ENCODE peak calls at places on chromosomes 1 and 21, in eight cellular contexts. H is NB4; R is GM20000; Y is M059J; T is NCI-H524; K is tibial artery; V is stimulated activated CD4-positive, alpha-beta T cell treated with anti-CD3 and anti-CD28 coated beads, Interleukin-4, amount 100 ng/mL, for 24 hours; J is GM12892. G is an unnamed sample.
A peak's percentile ranks its signal among the peaks of the same experiment; 100 is the strongest.

GRCh38 chr1:77673716-77674355 is 8.6 kb downstream of the ZZZ3 start:
- DNase-seq in H (no peak), R (no peak), Y (peak; percentile 26), T (no peak), K (no peak), V (no peak), J (no peak), G (no peak)

GRCh38 chr1:241424480-241424971 is 67.5 kb upstream of the RGS7 start:
- DNase-seq in H (no peak), R (no peak), Y (no peak), T (no peak), K (no peak), V (no peak), J (no peak), G (no peak)

GRCh38 chr1:112114540-112114939 is 125.1 kb upstream of the KCND3 start:
- DNase-seq in H (no peak), R (no peak), Y (no peak), T (no peak), K (no peak), V (no peak), J (no peak), G (no peak)

GRCh38 chr1:99004270-99005141 is at the start of gene PLPPR5:
- DNase-seq in H (no peak), R (peak; percentile 25), Y (no peak), T (no peak), K (no peak), V (no peak), J (peak; percentile 5), G (no peak)

GRCh38 chr1:118821801-118822200 is 166.3 kb downstream of the TBX15 start:
- DNase-seq in H (no peak), R (no peak), Y (peak; percentile 42), T (no peak), K (no peak), V (no peak), J (no peak), G (no peak)

GRCh38 chr1:23460519-23460918 is 23.5 kb downstream of the ASAP3 start:
- DNase-seq in H (no peak), R (no peak), Y (no peak), T (no peak), K (no peak), V (no peak), J (no peak), G (no peak)

GRCh38 chr1:219924348-219924747 is 4.0 kb downstream of the SLC30A10 start:
- DNase-seq in H (no peak), R (no peak), Y (no peak), T (no peak), K (no peak), V (no peak), J (no peak), G (no peak)

GRCh38 chr1:168335500-168335899 is 54.8 kb downstream of the TBX19 start:
- DNase-seq in H (no peak), R (no peak), Y (peak; percentile 74), T (no peak), K (no peak), V (no peak), J (no peak), G (no peak)

GRCh38 chr1:221759436-221759835 is 17.5 kb upstream of the DUSP10 start:
- DNase-seq in H (no peak), R (no peak), Y (peak; percentile 71), T (no peak), K (no peak), V (no peak), J (no peak), G (no peak)

GRCh38 chr1:113542221-113542701 is 151.9 kb downstream of the MAGI3 start:
- DNase-seq in H (peak; percentile 3), R (no peak), Y (peak; percentile 81), T (no peak), K (no peak), V (no peak), J (no peak), G (no peak)

GRCh38 chr1:56525463-56526155 is 53.8 kb downstream of the PLPP3 start:
- DNase-seq in H (peak; percentile 86), R (peak; percentile 40), Y (peak; percentile 68), T (no peak), K (no peak), V (no peak), J (no peak), G (no peak)

GRCh38 chr1:60898987-60899386 is 183.4 kb upstream of the NFIA start:
- DNase-seq in H (no peak), R (no peak), Y (no peak), T (no peak), K (no peak), V (no peak), J (no peak), G (no peak)

GRCh38 chr1:229784834-229785233 is 158.8 kb downstream of the URB2 start:
- DNase-seq in H (no peak), R (no peak), Y (no peak), T (no peak), K (no peak), V (no peak), J (no peak), G (no peak)

GRCh38 chr1:226599636-226600238 is 51.2 kb downstream of the STUM start:
- DNase-seq in H (no peak), R (no peak), Y (no peak), T (no peak), K (no peak), V (no peak), J (no peak), G (no peak)

GRCh38 chr1:67683736-67684525 is 1.1 kb upstream of the GADD45A start:
- DNase-seq in H (no peak), R (peak; percentile 28), Y (peak; percentile 35), T (no peak), K (no peak), V (peak; percentile 68), J (no peak), G (peak; percentile 47)

GRCh38 chr1:65389296-65389695 is 31.2 kb upstream of the LEPR start:
- DNase-seq in H (no peak), R (no peak), Y (peak; percentile 53), T (no peak), K (no peak), V (no peak), J (no peak), G (no peak)

GRCh38 chr1:156128749-156129682 is 14.5 kb downstream of the LMNA start:
- DNase-seq in H (peak; percentile 76), R (no peak), Y (peak; percentile 76), T (no peak), K (peak; percentile 91), V (no peak), J (no peak), G (no peak)

GRCh38 chr1:67468066-67468718 is 38.0 kb upstream of the SERBP1 start:
- DNase-seq in H (no peak), R (no peak), Y (peak; percentile 86), T (no peak), K (no peak), V (no peak), J (no peak), G (no peak)

GRCh38 chr1:77313491-77313890 is 31.7 kb downstream of the AK5 start:
- DNase-seq in H (peak; percentile 45), R (no peak), Y (peak; percentile 14), T (no peak), K (no peak), V (peak; percentile 14), J (no peak), G (no peak)

GRCh38 chr1:202844935-202845334 is 34.2 kb downstream of the PCAT6 start:
- DNase-seq in H (no peak), R (no peak), Y (no peak), T (no peak), K (no peak), V (no peak), J (no peak), G (no peak)

GRCh38 chr1:221074325-221074724 is 195.1 kb downstream of the HLX start:
- DNase-seq in H (peak; percentile 64), R (peak; percentile 8), Y (peak; percentile 31), T (no peak), K (no peak), V (no peak), J (no peak), G (no peak)

GRCh38 chr21:16554522-16554921 is 824.7 kb downstream of the USP25 start:
- DNase-seq in H (no peak), R (no peak), Y (no peak), T (no peak), K (no peak), V (no peak), J (no peak), G (no peak)

GRCh38 chr21:33019885-33020557 is 5.7 kb upstream of the OLIG2 start:
- DNase-seq in H (no peak), R (peak; percentile 30), Y (no peak), T (no peak), K (no peak), V (no peak), J (peak; percentile 19), G (no peak)

GRCh38 chr1:230197644-230198567 is 130.9 kb downstream of the GALNT2 start:
- DNase-seq in H (no peak), R (no peak), Y (no peak), T (no peak), K (no peak), V (no peak), J (no peak), G (no peak)

GRCh38 chr1:3628445-3628844 is 3.6 kb downstream of the TPRG1L start:
- DNase-seq in H (no peak), R (no peak), Y (no peak), T (no peak), K (no peak), V (no peak), J (no peak), G (no peak)